ENCODE peak calls at places on chromosomes 1 and 21, in four cellular contexts. X, W, B and F are unnamed samples.

GRCh38 chr1:3729594-3730555 is 22.4 kb upstream of the CCDC27 start:
- DNase-seq in W (no peak), B (no peak), X (no peak), F (no peak)

GRCh38 chr1:235697517-235697916 is 47.9 kb upstream of the GNG4 start:
- DNase-seq in B (no peak), W (no peak), X (no peak), F (no peak)

GRCh38 chr1:214192825-214193643 is 87.9 kb upstream of the SMYD2 start:
- DNase-seq in X (no peak), W (no peak), B (no peak), F (no peak)

GRCh38 chr1:106406114-106406513 is 650.4 kb upstream of the PRMT6 start:
- DNase-seq in W (no peak), B (no peak), X (no peak), F (no peak)

GRCh38 chr1:165442053-165442452 is 2.9 kb downstream of the RXRG start:
- DNase-seq in X (no peak), W (no peak), B (no peak), F (no peak)

GRCh38 chr21:41632748-41633475 is 125.0 kb upstream of the TMPRSS2 start:
- DNase-seq in X (no peak), W (no peak), B (no peak), F (no peak)

GRCh38 chr1:1842360-1843146 is 48.3 kb downstream of the GNB1 start:
- DNase-seq in X (no peak), W (no peak), B (no peak), F (no peak)

GRCh38 chr1:36567601-36568341 is 85.1 kb upstream of the CSF3R start:
- DNase-seq in B (no peak), W (no peak), X (no peak), F (no peak)

GRCh38 chr1:34235594-34235993 is 58.9 kb downstream of the C1orf94 start:
- DNase-seq in W (no peak), B (no peak), X (no peak), F (no peak)

GRCh38 chr1:168084396-168085231 is 52.1 kb downstream of the GPR161 start:
- DNase-seq in X (no peak), W (peak), B (peak), F (no peak)

GRCh38 chr1:20574686-20575543 is 14.0 kb upstream of the CDA start:
- DNase-seq in W (peak), B (peak), X (no peak), F (peak)

GRCh38 chr1:26582836-26583460 is 53.4 kb downstream of the RPS6KA1 start:
- DNase-seq in X (no peak), W (peak), B (no peak), F (peak)

GRCh38 chr1:239539856-239540255 is 153.5 kb downstream of the CHRM3 start:
- DNase-seq in B (no peak), X (no peak), W (no peak), F (no peak)

GRCh38 chr21:45550552-45551210 is 8.4 kb upstream of the SLC19A1 start:
- DNase-seq in W (no peak), X (no peak), B (peak), F (no peak)

GRCh38 chr1:204494281-204495077 is at the start of gene PIK3C2B:
- DNase-seq in W (peak), X (peak), B (peak), F (peak)

GRCh38 chr1:160705176-160705745 is 6.4 kb downstream of the CD48 start:
- DNase-seq in B (no peak), X (no peak), W (no peak), F (no peak)

GRCh38 chr1:228842094-228842775 is 107.0 kb downstream of the RHOU start:
- DNase-seq in W (peak), X (no peak), B (peak), F (peak)

GRCh38 chr1:12621346-12622320 is 3.6 kb upstream of the DHRS3 start:
- DNase-seq in W (no peak), B (peak), X (no peak), F (no peak)

GRCh38 chr21:14880922-14881321 is 183.9 kb downstream of the NRIP1 start:
- DNase-seq in X (no peak), B (peak), W (peak), F (peak)

GRCh38 chr1:50697440-50698421 is 262.3 kb downstream of the FAF1 start:
- DNase-seq in B (no peak), W (no peak), X (no peak), F (no peak)

GRCh38 chr21:36395353-36396111 is 10.3 kb downstream of the CHAF1B start:
- DNase-seq in B (no peak), W (no peak), X (no peak), F (no peak)

GRCh38 chr1:113871597-113872113 is at the start of gene PTPN22:
- DNase-seq in W (peak), B (peak), X (peak), F (peak)

GRCh38 chr1:219587401-219587800 is 25.5 kb downstream of the ZC3H11B start:
- DNase-seq in W (no peak), B (no peak), X (no peak), F (no peak)

GRCh38 chr21:42122808-42123207 is 51.7 kb downstream of the UMODL1 start:
- DNase-seq in B (no peak), X (no peak), W (no peak), F (no peak)

GRCh38 chr21:34890724-34891609 is 158.1 kb downstream of the RUNX1 start:
- DNase-seq in X (peak), B (peak), W (peak), F (peak)

GRCh38 chr1:191206808-191207207 is 729.1 kb upstream of the BRINP3 start:
- DNase-seq in X (no peak), W (peak), B (peak), F (peak)

GRCh38 chr1:68495532-68495931 is 1.4 kb downstream of the DEPDC1 start:
- DNase-seq in X (no peak), B (no peak), W (peak), F (peak)

GRCh38 chr1:46077669-46078068 is 54.8 kb downstream of the PIK3R3 start:
- DNase-seq in X (no peak), B (no peak), W (peak), F (peak)

GRCh38 chr1:224732367-224733006 is 116.4 kb downstream of the CNIH3 start:
- DNase-seq in X (no peak), B (no peak), W (no peak), F (no peak)

GRCh38 chr1:22275211-22275610 is 132.3 kb upstream of the WNT4 start:
- DNase-seq in X (no peak), W (peak), B (no peak), F (peak)

GRCh38 chr1:108661030-108661609 is at the start of gene HENMT1:
- DNase-seq in B (peak), X (peak), W (peak), F (peak)

GRCh38 chr21:30935121-30935888 is 53.9 kb upstream of the KRTAP11-1 start:
- DNase-seq in W (no peak), X (no peak), B (no peak), F (no peak)

GRCh38 chr1:27476222-27476621 is 13.7 kb downstream of the WASF2 start:
- DNase-seq in X (no peak), B (no peak), W (no peak), F (no peak)

GRCh38 chr1:182643699-182644098 is 39.5 kb upstream of the RGS16 start:
- DNase-seq in X (no peak), W (peak), B (no peak), F (peak)

GRCh38 chr1:112722601-112723510 is 7.7 kb upstream of the PPM1J start:
- DNase-seq in W (no peak), B (no peak), X (no peak), F (no peak)